ENCODE peak calls at places on chromosome 20, in four cellular contexts. N is WTC11, S is K562, D is SK-N-SH. G is an unnamed sample.
A peak's percentile ranks its signal among the peaks of the same experiment; 100 is the strongest.

GRCh38 chr20:31562241-31562640 is 42.8 kb upstream of the ID1 start:
- DNase-seq in N (no peak), S (no peak), D (no peak), G (no peak)

GRCh38 chr20:64153861-64154589 is 10.2 kb upstream of the MYT1 start:
- DNase-seq in N (no peak), S (no peak), D (no peak), G (no peak)

GRCh38 chr20:64048402-64049044 is 916 bp downstream of the SOX18 start:
- DNase-seq in N (no peak), S (no peak), D (peak; percentile 65), G (no peak)

GRCh38 chr20:53711333-53712211 is 117.9 kb upstream of the ZNF217 start:
- DNase-seq in N (no peak), S (no peak), D (no peak), G (peak; percentile 69)

GRCh38 chr20:40583195-40583594 is 105.8 kb downstream of the MAFB start:
- DNase-seq in N (no peak), S (no peak), D (no peak), G (no peak)

GRCh38 chr20:20529597-20529996 is 161.7 kb downstream of the INSM1 start:
- DNase-seq in N (no peak), S (no peak), D (no peak), G (no peak)

GRCh38 chr20:4070323-4071176 is 55.2 kb upstream of the RNF24 start:
- DNase-seq in N (no peak), S (no peak), D (no peak), G (no peak)

GRCh38 chr20:4835244-4836177 is 113.8 kb downstream of the PRND start:
- DNase-seq in N (no peak), S (no peak), D (no peak), G (no peak)

GRCh38 chr20:30922129-30922528 is 335.3 kb upstream of the DEFB115 start:
- DNase-seq in N (no peak), S (no peak), D (no peak), G (no peak)

GRCh38 chr20:23641936-23642751 is 4.4 kb upstream of the CST3 start:
- DNase-seq in N (no peak), S (no peak), D (no peak), G (no peak)

GRCh38 chr20:55528482-55528881 is 476.8 kb downstream of the CBLN4 start:
- DNase-seq in N (no peak), S (no peak), D (no peak), G (no peak)

GRCh38 chr20:347640-348484 is 951 bp downstream of the NRSN2 start:
- DNase-seq in N (peak; percentile 97), S (peak; percentile 96), D (peak; percentile 100), G (peak; percentile 99)

GRCh38 chr20:39259808-39260207 is 297.7 kb downstream of the DHX35 start:
- DNase-seq in N (no peak), S (no peak), D (no peak), G (no peak)

GRCh38 chr20:2706688-2707352 is 14.2 kb downstream of the EBF4 start:
- DNase-seq in N (no peak), S (no peak), D (no peak), G (no peak)

GRCh38 chr20:4810446-4811019 is 88.8 kb downstream of the PRND start:
- DNase-seq in N (no peak), S (no peak), D (no peak), G (no peak)

GRCh38 chr20:10338781-10339180 is 95.2 kb downstream of the MKKS start:
- DNase-seq in N (no peak), S (no peak), D (no peak), G (no peak)

GRCh38 chr20:24194133-24194532 is 205.6 kb upstream of the GGTLC1 start:
- DNase-seq in N (no peak), S (no peak), D (no peak), G (no peak)

GRCh38 chr20:24972341-24972740 is 20.2 kb downstream of the APMAP start:
- DNase-seq in N (no peak), S (no peak), D (no peak), G (no peak)

GRCh38 chr20:43910564-43910963 is 4.1 kb upstream of the TOX2 start:
- DNase-seq in N (no peak), S (no peak), D (no peak), G (no peak)
- TF ChIP-seq CTCF in N (no peak), S (no peak), D (no peak), G (no peak)

GRCh38 chr20:42063176-42063575 is 445.0 kb upstream of the CHD6 start:
- DNase-seq in N (no peak), S (no peak), D (no peak), G (no peak)
- TF ChIP-seq FOXJ3 in N (no peak), S (no peak), D (no peak), G (no peak)

DNA sequence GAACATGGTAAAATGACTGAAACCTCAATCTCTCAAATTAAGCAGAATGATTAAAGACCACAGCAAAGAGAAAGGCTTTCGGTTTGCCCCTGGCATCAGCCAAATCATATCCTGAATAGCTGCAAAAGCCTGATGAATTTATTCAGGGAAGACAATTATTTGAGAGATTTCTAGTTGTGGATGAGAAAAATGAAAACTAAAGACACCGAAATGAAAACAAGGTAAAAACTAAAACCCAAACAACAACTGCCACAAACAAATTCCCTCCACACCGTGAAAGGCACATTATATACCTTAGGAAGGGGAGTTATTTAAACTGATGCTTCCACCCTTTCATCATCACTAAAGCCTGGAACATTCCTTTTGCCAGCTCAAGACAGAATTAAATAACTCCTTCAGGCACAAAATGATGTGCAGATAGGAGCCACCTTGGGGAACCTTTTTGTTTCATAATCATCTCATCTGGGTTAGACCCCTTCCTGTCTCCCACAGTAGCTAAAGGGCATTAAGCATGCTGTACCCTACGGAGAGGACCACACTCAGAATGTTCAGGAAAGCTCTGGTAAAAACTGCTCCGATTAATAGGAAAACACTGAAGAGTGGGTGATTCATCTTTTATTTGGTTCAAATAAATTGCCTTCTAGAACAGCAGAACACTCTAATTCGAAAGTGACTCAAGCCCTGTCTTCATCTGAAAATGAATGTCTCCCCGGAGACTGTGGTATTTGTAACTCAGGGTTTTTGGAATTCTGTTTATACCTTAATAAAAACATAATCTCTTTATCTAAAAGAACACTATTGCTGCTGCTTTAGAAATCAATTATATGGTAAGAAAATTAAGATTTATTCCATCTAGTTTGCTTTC is 9.1 kb upstream of the ANKRD60 start:
- DNase-seq in N (no peak), S (no peak), D (no peak), G (no peak)
- TF ChIP-seq CTCF in N (no peak), S (no peak), D (no peak), G (no peak)

GRCh38 chr20:44938637-44939036 is 21.6 kb downstream of the TOMM34 start:
- DNase-seq in N (no peak), S (no peak), D (no peak), G (no peak)
- TF ChIP-seq FOXJ3 in N (no peak), S (no peak), D (no peak), G (no peak)

DNA sequence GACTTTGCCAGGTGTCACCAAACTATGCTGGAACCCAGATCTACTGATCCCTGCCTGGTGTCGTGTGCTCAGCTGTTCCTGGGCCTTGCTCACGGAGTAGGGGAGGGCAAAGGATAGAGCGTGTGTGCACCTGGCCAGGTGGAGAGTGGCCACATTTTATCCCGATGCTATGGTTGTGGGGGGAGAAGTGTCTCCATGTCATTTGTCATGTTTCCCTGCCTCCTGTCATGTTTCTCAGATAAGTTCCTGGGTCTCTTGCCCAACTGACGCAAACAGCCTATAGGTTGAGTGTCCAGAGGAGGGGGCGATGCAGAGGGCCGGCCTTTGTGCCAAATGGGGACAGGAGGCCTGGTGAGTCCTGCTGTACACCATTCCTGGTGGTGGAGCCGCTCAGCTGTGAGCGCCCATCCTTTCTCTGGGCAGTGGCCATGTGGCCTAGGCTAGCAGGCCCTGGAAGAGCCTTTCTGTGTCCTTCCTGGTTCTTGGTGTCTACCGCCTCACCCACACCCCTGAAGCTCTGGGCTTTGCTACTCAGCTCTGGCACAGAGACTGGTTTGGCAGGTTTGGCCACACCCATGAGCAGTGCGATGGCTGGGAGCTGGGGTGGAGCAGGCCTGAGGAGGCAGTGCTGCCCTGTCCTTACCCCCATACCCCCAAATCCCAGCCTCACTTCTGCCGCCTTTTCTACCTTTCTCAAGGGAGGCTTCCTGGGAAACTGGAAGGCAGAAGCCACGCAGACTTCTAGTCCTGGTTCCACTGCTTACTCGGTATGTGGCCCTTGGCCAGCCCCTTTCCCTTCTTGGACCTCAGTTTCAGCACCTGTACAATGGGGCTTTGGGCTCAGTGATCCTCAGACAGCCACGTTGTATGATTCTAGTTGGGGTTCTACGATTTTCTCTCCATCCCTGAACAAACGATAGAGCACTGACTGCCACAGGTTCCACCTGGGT is 32.3 kb upstream of the EPB41L1 start:
- DNase-seq in N (no peak), S (no peak), D (no peak), G (no peak)
- TF ChIP-seq CTCF in N (no peak), S (no peak), D (no peak), G (no peak)

GRCh38 chr20:51529027-51529749 is 13.3 kb downstream of the NFATC2 start:
- DNase-seq in N (no peak), S (peak; percentile 71), D (no peak), G (no peak)
- TF ChIP-seq FOXJ3 in N (no peak), S (no peak), D (no peak), G (no peak)

G was measured in HepG2.